ENCODE peak calls at places on chromosomes 4 and X, in nine cellular contexts. Y, N, A, K, M, T, V, J and U are unnamed samples.

GRCh38 chrX:72466493-72466892 is 106.2 kb downstream of the HDAC8 start:
- DNase-seq in Y (no peak), N (no peak), A (no peak), K (no peak), M (no peak), T (no peak), V (no peak), J (no peak), U (no peak)

GRCh38 chrX:24398766-24399165 is 38.3 kb downstream of the SUPT20HL1 start:
- DNase-seq in Y (no peak), N (no peak), A (no peak), K (no peak), M (no peak), T (no peak), V (peak), J (no peak), U (no peak)

GRCh38 chrX:133333154-133333750 is 82.0 kb downstream of the GPC4 start:
- DNase-seq in Y (no peak), N (no peak), A (no peak), K (no peak), M (no peak), T (no peak), V (no peak), J (no peak), U (no peak)

GRCh38 chr4:122065915-122066314 is 86.2 kb upstream of the BLTP1 start:
- DNase-seq in Y (no peak), N (no peak), A (no peak), K (no peak), M (no peak), T (no peak), V (no peak), J (no peak), U (no peak)

GRCh38 chrX:118534716-118535493 is 39.3 kb downstream of the DOCK11 start:
- DNase-seq in Y (no peak), N (no peak), A (no peak), K (no peak), M (no peak), T (peak), V (no peak), J (no peak), U (no peak)

GRCh38 chr4:7358100-7358735 is 76.5 kb downstream of the PSAPL1 start:
- DNase-seq in Y (peak), N (no peak), A (no peak), K (no peak), M (peak), T (peak), V (peak), J (peak), U (no peak)

GRCh38 chrX:13837290-13837745 is 20.4 kb upstream of the GPM6B start:
- DNase-seq in Y (no peak), N (no peak), A (no peak), K (no peak), M (no peak), T (peak), V (no peak), J (peak), U (no peak)

GRCh38 chrX:136577562-136577961 is 45.5 kb downstream of the VGLL1 start:
- DNase-seq in Y (peak), N (peak), A (peak), K (peak), M (peak), T (peak), V (peak), J (peak), U (no peak)

GRCh38 chr4:174084542-174084941 is 198.9 kb downstream of the FBXO8 start:
- DNase-seq in Y (no peak), N (no peak), A (no peak), K (no peak), M (no peak), T (no peak), V (peak), J (no peak), U (no peak)

GRCh38 chr4:139368990-139369389 is 66.7 kb upstream of the NDUFC1 start:
- DNase-seq in Y (no peak), N (no peak), A (no peak), K (no peak), M (no peak), T (peak), V (no peak), J (no peak), U (no peak)

GRCh38 chrX:28880136-28880535 is 292.9 kb downstream of the IL1RAPL1 start:
- DNase-seq in Y (no peak), N (no peak), A (no peak), K (no peak), M (no peak), T (peak), V (no peak), J (no peak), U (no peak)

GRCh38 chr4:78560296-78560963 is 8.9 kb downstream of the ANXA3 start:
- DNase-seq in Y (no peak), N (no peak), A (no peak), K (no peak), M (no peak), T (peak), V (peak), J (no peak), U (no peak)

GRCh38 chr4:83247415-83248357 is 36.9 kb downstream of the COQ2 start:
- DNase-seq in Y (no peak), N (no peak), A (no peak), K (no peak), M (no peak), T (no peak), V (no peak), J (no peak), U (no peak)

GRCh38 chr4:82145850-82146249 is 227.9 kb downstream of the HNRNPD start:
- DNase-seq in Y (no peak), N (no peak), A (no peak), K (no peak), M (no peak), T (no peak), V (no peak), J (no peak), U (no peak)

GRCh38 chr4:14180983-14181601 is 553.6 kb upstream of the BOD1L1 start:
- DNase-seq in Y (peak), N (no peak), A (no peak), K (no peak), M (no peak), T (peak), V (peak), J (no peak), U (no peak)

GRCh38 chr4:41009411-41009810 is 204.9 kb downstream of the APBB2 start:
- DNase-seq in Y (no peak), N (no peak), A (no peak), K (no peak), M (no peak), T (peak), V (peak), J (no peak), U (no peak)

GRCh38 chrX:39753296-39753996 is 344.3 kb downstream of the BCOR start:
- DNase-seq in Y (peak), N (no peak), A (no peak), K (no peak), M (no peak), T (peak), V (peak), J (no peak), U (no peak)

GRCh38 chrX:136909119-136909705 is 28.7 kb upstream of the RBMX start:
- DNase-seq in Y (peak), N (peak), A (peak), K (peak), M (peak), T (peak), V (peak), J (peak), U (no peak)

GRCh38 chr4:10611673-10612072 is 72.9 kb downstream of the CLNK start:
- DNase-seq in Y (no peak), N (peak), A (no peak), K (no peak), M (no peak), T (peak), V (peak), J (no peak), U (no peak)

GRCh38 chrX:1354036-1355019 is 17.7 kb downstream of the IL3RA start:
- DNase-seq in Y (no peak), N (no peak), A (no peak), K (no peak), M (no peak), T (no peak), V (no peak), J (no peak), U (peak)

GRCh38 chrX:148649145-148649645 is 148.8 kb downstream of the AFF2 start:
- DNase-seq in Y (no peak), N (no peak), A (no peak), K (no peak), M (no peak), T (peak), V (no peak), J (no peak), U (no peak)

GRCh38 chrX:19958530-19959486 is 32.1 kb downstream of the BCLAF3 start:
- DNase-seq in Y (no peak), N (no peak), A (no peak), K (no peak), M (no peak), T (peak), V (peak), J (no peak), U (no peak)

GRCh38 chr4:67929447-67929846 is 33.8 kb downstream of the TMPRSS11A start:
- DNase-seq in Y (no peak), N (no peak), A (no peak), K (no peak), M (no peak), T (peak), V (peak), J (no peak), U (no peak)

GRCh38 chr4:89719536-89719935 is 117.4 kb downstream of the SNCA start:
- DNase-seq in Y (no peak), N (no peak), A (no peak), K (no peak), M (no peak), T (no peak), V (no peak), J (no peak), U (no peak)

GRCh38 chr4:168634276-168634802 is 137.5 kb downstream of the PALLD start:
- DNase-seq in Y (no peak), N (no peak), A (no peak), K (no peak), M (no peak), T (peak), V (peak), J (no peak), U (no peak)

GRCh38 chr4:26326791-26327190 is 6.0 kb downstream of the RBPJ start:
- DNase-seq in Y (no peak), N (no peak), A (no peak), K (no peak), M (no peak), T (peak), V (peak), J (no peak), U (no peak)

GRCh38 chrX:42976729-42977366 is 198.9 kb upstream of the PPP1R2C start:
- DNase-seq in Y (peak), N (no peak), A (no peak), K (no peak), M (no peak), T (peak), V (peak), J (no peak), U (no peak)

GRCh38 chr4:112520598-112521122 is 4.7 kb upstream of the NEUROG2 start:
- DNase-seq in Y (no peak), N (no peak), A (no peak), K (peak), M (no peak), T (no peak), V (no peak), J (no peak), U (no peak)

GRCh38 chr4:112521123-112522116 is 5.4 kb upstream of the NEUROG2 start:
- DNase-seq in Y (no peak), N (no peak), A (peak), K (no peak), M (no peak), T (no peak), V (no peak), J (no peak), U (no peak)

GRCh38 chr4:112518675-112519074 is 2.7 kb upstream of the NEUROG2 start:
- DNase-seq in Y (no peak), N (no peak), A (no peak), K (no peak), M (no peak), T (no peak), V (no peak), J (no peak), U (no peak)

GRCh38 chr4:112517911-112518310 is 1.9 kb upstream of the NEUROG2 start:
- DNase-seq in Y (no peak), N (no peak), A (no peak), K (no peak), M (no peak), T (no peak), V (no peak), J (no peak), U (no peak)

GRCh38 chr4:112519689-112520597 is 4.0 kb upstream of the NEUROG2 start:
- DNase-seq in Y (no peak), N (no peak), A (no peak), K (peak), M (no peak), T (no peak), V (no peak), J (no peak), U (no peak)
- TF ChIP-seq CTCF in Y (no peak), N (no peak), A (no peak), K (no peak), M (no peak), T (no peak), V (no peak), J (no peak), U (no peak)

DNA sequence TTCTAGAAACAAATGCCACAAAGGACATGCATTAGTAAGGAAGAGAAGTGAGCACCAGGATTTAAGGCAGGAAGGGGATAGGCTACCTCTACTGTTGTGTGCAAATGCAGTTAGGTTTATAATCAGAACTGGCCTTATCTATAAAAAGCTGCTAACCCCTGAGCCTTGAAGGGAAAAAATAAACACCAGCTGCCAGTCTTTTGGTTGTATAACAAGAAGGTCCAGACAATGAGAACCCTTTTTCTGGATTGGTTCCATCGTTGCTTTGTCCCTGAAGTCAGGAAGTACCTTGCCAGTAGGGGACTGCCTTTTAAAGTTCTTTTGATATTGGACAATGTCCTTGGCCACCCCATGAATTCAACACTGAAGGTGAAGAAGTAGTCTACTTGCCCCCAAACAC is 126.7 kb upstream of the OTUD4 start:
- DNase-seq in Y (no peak), N (no peak), A (no peak), K (no peak), M (no peak), T (no peak), V (no peak), J (no peak), U (no peak)
- TF ChIP-seq CTCF in Y (no peak), N (no peak), A (no peak), K (no peak), M (no peak), T (no peak), V (no peak), J (no peak), U (no peak)

DNA sequence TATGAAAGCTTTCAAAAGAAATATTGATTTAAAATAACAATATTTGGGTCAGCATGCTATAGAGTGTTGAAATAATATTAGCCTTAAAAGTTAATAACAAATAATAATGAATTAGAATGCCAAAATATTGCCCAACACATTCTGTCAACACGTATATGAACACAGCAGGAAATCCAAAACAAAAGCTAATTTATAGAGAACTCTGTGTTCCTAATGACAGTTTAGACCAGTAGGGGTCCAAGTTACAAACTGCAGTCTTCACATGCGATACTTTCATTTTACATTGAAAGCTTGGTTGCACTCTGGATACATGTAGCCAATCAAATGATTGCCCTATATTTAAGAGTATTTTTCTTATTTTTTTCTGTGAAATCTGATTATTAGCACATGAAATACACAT is 274.4 kb downstream of the DCTD start:
- DNase-seq in Y (no peak), N (no peak), A (no peak), K (peak), M (no peak), T (peak), V (no peak), J (no peak), U (no peak)
- TF ChIP-seq CTCF in Y (no peak), N (no peak), A (no peak), K (peak), M (no peak), T (peak), V (no peak), J (no peak), U (no peak)

GRCh38 chr4:118680808-118681207 is 4.4 kb upstream of the METTL14 start:
- DNase-seq in Y (no peak), N (no peak), A (no peak), K (no peak), M (no peak), T (no peak), V (no peak), J (no peak), U (no peak)

GRCh38 chr4:118676128-118676527 is 9.1 kb upstream of the METTL14 start:
- DNase-seq in Y (no peak), N (no peak), A (no peak), K (no peak), M (no peak), T (no peak), V (no peak), J (no peak), U (no peak)
- TF ChIP-seq CTCF in Y (no peak), N (no peak), A (no peak), K (peak), M (no peak), T (peak), V (no peak), J (no peak), U (no peak)